ENCODE peak calls at places on chromosomes 1 and 21, in seven cellular contexts. Q is astrocyte of the spinal cord; O is CD8-positive, alpha-beta T cell; Z is astrocyte; X is psoas muscle; H is heart left ventricle; M is fibroblast of mammary gland. D is an unnamed sample.

GRCh38 chr1:43302226-43302625 is 1.4 kb downstream of the TIE1 start:
- DNase-seq in X (no peak), M (no peak), H (no peak), Q (no peak), Z (no peak), O (no peak), D (no peak)

GRCh38 chr1:217443845-217444244 is 187.0 kb downstream of the GPATCH2 start:
- DNase-seq in Z (no peak), H (no peak), X (no peak), M (no peak), Q (no peak), O (no peak), D (no peak)

GRCh38 chr1:178282949-178283367 is 189.1 kb downstream of the RASAL2 start:
- DNase-seq in X (no peak), H (no peak), O (no peak), M (peak; percentile 84), Q (peak; percentile 82), Z (peak; percentile 55), D (no peak)

GRCh38 chr21:43869486-43870325 is 4.7 kb downstream of the AGPAT3 start:
- DNase-seq in O (no peak), M (peak; percentile 2), Z (no peak), H (no peak), X (no peak), Q (no peak), D (no peak)

GRCh38 chr1:42013881-42014470 is 95.3 kb upstream of the HIVEP3 start:
- DNase-seq in M (no peak), X (no peak), Z (no peak), H (no peak), O (no peak), Q (no peak), D (no peak)

GRCh38 chr21:44437696-44438431 is 17.4 kb upstream of the LRRC3 start:
- DNase-seq in Q (no peak), M (no peak), O (no peak), X (peak; percentile 44), H (peak; percentile 22), Z (no peak), D (no peak)

GRCh38 chr1:23497777-23498439 is 13.9 kb upstream of the ASAP3 start:
- DNase-seq in Q (no peak), O (no peak), X (no peak), M (no peak), H (no peak), Z (no peak), D (no peak)

GRCh38 chr21:31173881-31174555 is 135.7 kb upstream of the KRTAP19-8 start:
- DNase-seq in O (peak; percentile 35), Q (no peak), X (no peak), H (peak; percentile 55), M (no peak), Z (no peak), D (no peak)

GRCh38 chr1:24339996-24340395 is 20.8 kb downstream of the GRHL3 start:
- DNase-seq in M (no peak), Q (no peak), H (no peak), X (no peak), Z (no peak), O (no peak), D (no peak)

GRCh38 chr1:41660570-41661427 is 176.3 kb upstream of the EDN2 start:
- DNase-seq in H (no peak), Z (no peak), O (no peak), M (no peak), X (no peak), Q (no peak), D (no peak)

GRCh38 chr1:220430586-220430985 is 97.3 kb upstream of the MARK1 start:
- DNase-seq in Z (no peak), Q (no peak), X (no peak), M (no peak), O (no peak), H (no peak), D (no peak)

GRCh38 chr1:213264534-213264933 is 213.5 kb downstream of the RPS6KC1 start:
- DNase-seq in O (no peak), Z (no peak), H (no peak), X (no peak), Q (no peak), M (no peak), D (no peak)

GRCh38 chr1:212470059-212470458 is 37.3 kb downstream of the NENF start:
- DNase-seq in Q (peak; percentile 98), X (peak; percentile 88), Z (peak; percentile 99), M (peak; percentile 99), H (peak; percentile 70), O (no peak), D (peak; percentile 95)

GRCh38 chr1:173914366-173914871 is 2.7 kb downstream of the SERPINC1 start:
- DNase-seq in O (peak; percentile 18), X (no peak), Z (no peak), M (peak; percentile 28), Q (no peak), H (no peak), D (no peak)

GRCh38 chr1:31954607-31955283 is 16.6 kb upstream of the PTP4A2 start:
- DNase-seq in Q (peak; percentile 96), M (peak; percentile 99), X (peak; percentile 93), O (no peak), H (peak; percentile 90), Z (peak; percentile 95), D (peak; percentile 96)

GRCh38 chr1:197559655-197560054 is 215.6 kb downstream of the DENND1B start:
- DNase-seq in H (no peak), Z (no peak), M (no peak), O (no peak), X (no peak), Q (no peak), D (no peak)

GRCh38 chr1:159584536-159584935 is 3.1 kb upstream of the APCS start:
- DNase-seq in Q (no peak), X (no peak), M (no peak), H (no peak), O (no peak), Z (no peak), D (no peak)

GRCh38 chr1:109299087-109299983 is 7.5 kb downstream of the MYBPHL start:
- DNase-seq in Q (peak; percentile 93), O (no peak), X (peak; percentile 74), Z (peak; percentile 95), M (peak; percentile 67), H (peak; percentile 88), D (no peak)

GRCh38 chr1:8663090-8663802 is 154.2 kb downstream of the RERE start:
- DNase-seq in Z (no peak), Q (no peak), O (no peak), H (no peak), X (no peak), M (no peak), D (no peak)

DNA sequence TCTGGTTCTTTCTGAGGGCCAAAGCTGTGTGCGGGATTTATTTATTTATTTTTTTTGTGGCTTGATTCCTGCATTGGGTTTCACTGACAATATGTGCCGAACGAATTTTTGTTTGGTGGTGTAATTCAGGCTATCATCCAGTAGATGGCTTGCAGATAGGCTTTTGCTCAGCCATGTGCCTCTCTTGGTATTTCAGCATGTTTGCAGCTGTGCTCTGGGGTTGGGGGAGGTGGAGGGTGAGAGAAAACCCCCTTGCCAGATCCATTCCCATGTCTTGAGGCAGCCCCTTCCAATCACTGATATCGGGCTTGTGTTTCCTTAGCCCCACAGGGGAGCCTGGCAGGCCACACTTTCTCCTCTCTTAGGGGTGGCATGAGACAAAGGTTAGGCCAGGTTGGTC is 302.4 kb downstream of the PTGER3 start:
- DNase-seq in Z (no peak), X (no peak), O (no peak), M (peak; percentile 21), Q (no peak), H (no peak), D (no peak)
- TF ChIP-seq CTCF in Z (no peak), X (no peak), O (no peak), M (peak; percentile 54), Q (no peak), H (no peak), D (peak; percentile 46)

DNA sequence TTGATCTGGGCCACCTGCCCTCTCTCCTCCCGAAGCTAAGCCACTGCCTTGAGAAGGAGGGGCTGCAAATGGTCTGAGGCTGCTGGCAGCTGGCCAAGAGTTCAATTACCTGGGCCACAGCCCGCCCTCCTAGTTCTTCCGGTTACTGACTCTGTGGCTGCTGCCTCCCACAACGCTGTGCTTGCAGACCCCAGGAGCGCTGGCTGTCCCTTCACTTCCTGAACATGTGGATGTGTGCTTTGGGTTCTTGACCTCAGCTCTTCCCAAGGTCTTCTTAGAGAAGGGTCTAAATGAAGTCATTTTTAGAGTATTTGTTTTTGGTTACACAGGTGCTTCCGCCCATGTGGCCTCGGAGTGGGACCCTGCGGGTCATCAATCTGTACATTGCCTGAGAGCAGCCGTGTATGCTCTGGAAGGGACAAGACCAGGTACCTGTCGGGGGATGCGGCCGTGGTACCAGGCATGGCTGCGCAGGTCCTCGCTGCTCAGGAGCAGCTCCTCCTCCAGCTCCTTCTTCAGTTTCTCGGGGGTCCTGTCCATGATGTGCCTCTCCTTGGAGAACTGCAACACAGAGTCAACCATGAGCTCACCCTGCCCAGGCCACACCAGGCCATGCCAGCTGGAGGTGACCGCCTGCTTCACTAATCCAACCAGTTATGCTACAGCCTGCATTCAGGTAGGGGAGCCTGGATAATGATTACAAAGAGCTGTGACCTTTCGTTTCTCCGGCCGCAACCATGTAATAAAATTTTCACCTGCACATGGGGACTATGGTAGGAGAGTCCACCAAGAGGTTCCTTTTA is 89.6 kb downstream of the BCAR3 start:
- DNase-seq in H (no peak), Z (no peak), O (peak; percentile 29), X (no peak), Q (no peak), M (no peak), D (no peak)
- H3K4me3 ChIP-seq in H (no peak overlapping the region), Z (no peak overlapping the region), O (no peak overlapping the region), X (no peak overlapping the region), Q (no peak overlapping the region), M (no peak overlapping the region), D (no peak overlapping the region)

GRCh38 chr1:56709269-56709880 is 64.3 kb downstream of the PRKAA2 start:
- DNase-seq in O (no peak), Z (peak; percentile 23), X (no peak), Q (peak; percentile 70), M (peak; percentile 72), H (no peak), D (peak; percentile 11)
- TF ChIP-seq CTCF in O (peak; percentile 54), Z (peak; percentile 58), X (peak; percentile 73), Q (peak; percentile 33), M (peak; percentile 43), H (peak; percentile 69), D (peak; percentile 49)

GRCh38 chr1:226443033-226443432 is 35.1 kb upstream of the PARP1 start:
- DNase-seq in O (no peak), H (no peak), X (no peak), M (peak; percentile 10), Z (no peak), Q (no peak), D (no peak)

GRCh38 chr1:226444901-226445300 is 37.0 kb upstream of the PARP1 start:
- DNase-seq in O (peak; percentile 68), M (no peak), H (no peak), X (no peak), Q (no peak), Z (no peak), D (no peak)

GRCh38 chr1:226441629-226442028 is 33.7 kb upstream of the PARP1 start:
- DNase-seq in X (no peak), Z (no peak), O (no peak), Q (no peak), M (no peak), H (no peak), D (no peak)

GRCh38 chr1:226446058-226446457 is 38.2 kb upstream of the PARP1 start:
- DNase-seq in Q (no peak), H (no peak), O (no peak), X (no peak), Z (no peak), M (no peak), D (no peak)

DNA sequence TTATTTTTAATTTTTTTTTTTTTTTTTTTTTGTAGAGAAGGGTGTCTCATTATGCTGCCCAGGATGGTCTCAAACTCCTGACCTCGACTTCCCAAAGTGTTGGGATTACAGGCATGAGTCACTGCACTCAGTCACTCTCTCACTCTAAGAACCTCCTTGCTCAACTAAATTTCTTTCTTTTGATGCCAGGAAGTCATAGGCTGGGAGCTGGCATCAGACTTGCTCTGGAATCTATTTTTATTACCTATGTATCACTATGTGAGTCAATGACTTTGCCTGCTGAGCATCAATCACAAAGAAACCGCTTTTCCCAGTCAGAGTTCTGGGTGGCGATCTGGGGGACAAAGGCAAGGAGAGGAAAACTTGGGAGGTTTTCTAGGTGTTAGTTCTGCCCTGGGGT is 35.5 kb upstream of the PARP1 start:
- DNase-seq in H (no peak), X (no peak), M (peak; percentile 83), Z (peak; percentile 79), O (no peak), Q (peak; percentile 84), D (peak; percentile 42)
- H3K4me3 ChIP-seq in H (no peak overlapping the region), X (no peak overlapping the region), M (no peak overlapping the region), Z (no peak overlapping the region), O (no peak overlapping the region), Q (no peak overlapping the region), D (no peak overlapping the region)

D was measured in retinal pigment epithelial cell.